ENCODE peak calls at places on chromosomes 2 and 18, in ten cellular contexts. One of them, this sample, is unnamed.

GRCh38 chr2:3456125-3456524 is 63.2 kb downstream of the ADI1 start:
- DNase-seq in stomach: no peak
- DNase-seq in brain microvascular endothelial cell: no peak
- DNase-seq in HL-60: no peak
- DNase-seq in mammary epithelial cell: no peak
- DNase-seq in dorsolateral prefrontal cortex: no peak
- DNase-seq in astrocyte: no peak
- DNase-seq in A549: no peak
- DNase-seq in HCT116: no peak
- DNase-seq in body of pancreas: no peak
- DNase-seq in this sample: no peak

GRCh38 chr18:68431111-68431921 is 283.6 kb downstream of the TMX3 start:
- DNase-seq in stomach: no peak
- DNase-seq in mammary epithelial cell: no peak
- DNase-seq in dorsolateral prefrontal cortex: no peak
- DNase-seq in brain microvascular endothelial cell: no peak
- DNase-seq in body of pancreas: no peak
- DNase-seq in astrocyte: peak; percentile 79
- DNase-seq in A549: no peak
- DNase-seq in HL-60: no peak
- DNase-seq in HCT116: no peak
- DNase-seq in this sample: no peak

GRCh38 chr2:134399096-134399495 is 145.2 kb downstream of the MGAT5 start:
- DNase-seq in astrocyte: no peak
- DNase-seq in stomach: no peak
- DNase-seq in body of pancreas: no peak
- DNase-seq in HCT116: no peak
- DNase-seq in mammary epithelial cell: no peak
- DNase-seq in brain microvascular endothelial cell: peak; percentile 16
- DNase-seq in dorsolateral prefrontal cortex: no peak
- DNase-seq in HL-60: peak; percentile 45
- DNase-seq in A549: no peak
- DNase-seq in this sample: no peak

GRCh38 chr2:129929321-129930290 is 49.9 kb upstream of the RAB6C start:
- DNase-seq in stomach: no peak
- DNase-seq in astrocyte: no peak
- DNase-seq in HCT116: no peak
- DNase-seq in dorsolateral prefrontal cortex: no peak
- DNase-seq in brain microvascular endothelial cell: no peak
- DNase-seq in mammary epithelial cell: peak; percentile 12
- DNase-seq in A549: no peak
- DNase-seq in HL-60: no peak
- DNase-seq in body of pancreas: no peak
- DNase-seq in this sample: no peak

GRCh38 chr2:158038906-158039305 is 62.8 kb upstream of the UPP2 start:
- DNase-seq in A549: no peak
- DNase-seq in astrocyte: no peak
- DNase-seq in stomach: no peak
- DNase-seq in brain microvascular endothelial cell: no peak
- DNase-seq in dorsolateral prefrontal cortex: no peak
- DNase-seq in body of pancreas: no peak
- DNase-seq in mammary epithelial cell: no peak
- DNase-seq in HL-60: no peak
- DNase-seq in HCT116: no peak
- DNase-seq in this sample: no peak

GRCh38 chr2:139366659-139367058 is 586.5 kb upstream of the NXPH2 start:
- DNase-seq in brain microvascular endothelial cell: no peak
- DNase-seq in A549: no peak
- DNase-seq in body of pancreas: no peak
- DNase-seq in HCT116: no peak
- DNase-seq in dorsolateral prefrontal cortex: no peak
- DNase-seq in stomach: no peak
- DNase-seq in mammary epithelial cell: no peak
- DNase-seq in HL-60: no peak
- DNase-seq in astrocyte: no peak
- DNase-seq in this sample: no peak

GRCh38 chr2:234848578-234848977 is 103.2 kb upstream of the SH3BP4 start:
- DNase-seq in astrocyte: no peak
- DNase-seq in dorsolateral prefrontal cortex: no peak
- DNase-seq in stomach: no peak
- DNase-seq in HL-60: no peak
- DNase-seq in brain microvascular endothelial cell: no peak
- DNase-seq in HCT116: no peak
- DNase-seq in A549: no peak
- DNase-seq in body of pancreas: no peak
- DNase-seq in mammary epithelial cell: no peak
- DNase-seq in this sample: no peak

GRCh38 chr2:25822190-25823117 is 55.8 kb downstream of the ASXL2 start:
- DNase-seq in A549: no peak
- DNase-seq in brain microvascular endothelial cell: no peak
- DNase-seq in body of pancreas: peak; percentile 49
- DNase-seq in dorsolateral prefrontal cortex: peak; percentile 54
- DNase-seq in HCT116: no peak
- DNase-seq in HL-60: no peak
- DNase-seq in stomach: peak; percentile 46
- DNase-seq in mammary epithelial cell: peak; percentile 9
- DNase-seq in astrocyte: peak; percentile 10
- DNase-seq in this sample: no peak

GRCh38 chr18:1657888-1658287 is 753.2 kb downstream of the ADCYAP1 start:
- DNase-seq in brain microvascular endothelial cell: no peak
- DNase-seq in mammary epithelial cell: no peak
- DNase-seq in stomach: no peak
- DNase-seq in body of pancreas: no peak
- DNase-seq in A549: no peak
- DNase-seq in HL-60: no peak
- DNase-seq in dorsolateral prefrontal cortex: no peak
- DNase-seq in astrocyte: no peak
- DNase-seq in HCT116: no peak
- DNase-seq in this sample: no peak

GRCh38 chr2:110865188-110865587 is 132.8 kb downstream of the ACOXL start:
- DNase-seq in body of pancreas: no peak
- DNase-seq in brain microvascular endothelial cell: no peak
- DNase-seq in HL-60: no peak
- DNase-seq in astrocyte: no peak
- DNase-seq in stomach: no peak
- DNase-seq in A549: no peak
- DNase-seq in mammary epithelial cell: no peak
- DNase-seq in dorsolateral prefrontal cortex: no peak
- DNase-seq in HCT116: no peak
- DNase-seq in this sample: no peak

GRCh38 chr2:113848758-113849460 is 41.0 kb upstream of the ACTR3 start:
- DNase-seq in body of pancreas: no peak
- DNase-seq in mammary epithelial cell: peak; percentile 98
- DNase-seq in HCT116: peak; percentile 13
- DNase-seq in astrocyte: peak; percentile 47
- DNase-seq in HL-60: no peak
- DNase-seq in stomach: no peak
- DNase-seq in A549: peak; percentile 25
- DNase-seq in brain microvascular endothelial cell: no peak
- DNase-seq in dorsolateral prefrontal cortex: no peak
- DNase-seq in this sample: no peak

GRCh38 chr2:196927318-196928225 is 1.1 kb upstream of the PGAP1 start:
- DNase-seq in stomach: no peak
- DNase-seq in mammary epithelial cell: peak; percentile 72
- DNase-seq in A549: no peak
- DNase-seq in astrocyte: peak; percentile 95
- DNase-seq in brain microvascular endothelial cell: peak; percentile 90
- DNase-seq in HL-60: peak; percentile 15
- DNase-seq in body of pancreas: no peak
- DNase-seq in HCT116: no peak
- DNase-seq in dorsolateral prefrontal cortex: peak; percentile 32
- DNase-seq in this sample: peak; percentile 55
- H3K27ac ChIP-seq in stomach: peak overlapping the region; percentile 92
- H3K27ac ChIP-seq in mammary epithelial cell: peak overlapping the region; percentile 85
- H3K27ac ChIP-seq in A549: peak overlapping the region; percentile 98
- H3K27ac ChIP-seq in astrocyte: peak overlapping the region; percentile 94
- H3K27ac ChIP-seq in brain microvascular endothelial cell: peak overlapping the region; percentile 75
- H3K27ac ChIP-seq in HL-60: peak overlapping the region; percentile 83
- H3K27ac ChIP-seq in body of pancreas: peak overlapping the region; percentile 78
- H3K27ac ChIP-seq in HCT116: peak overlapping the region; percentile 74
- H3K27ac ChIP-seq in dorsolateral prefrontal cortex: peak overlapping the region; percentile 95
- H3K27ac ChIP-seq in this sample: peak overlapping the region; percentile 76

DNA sequence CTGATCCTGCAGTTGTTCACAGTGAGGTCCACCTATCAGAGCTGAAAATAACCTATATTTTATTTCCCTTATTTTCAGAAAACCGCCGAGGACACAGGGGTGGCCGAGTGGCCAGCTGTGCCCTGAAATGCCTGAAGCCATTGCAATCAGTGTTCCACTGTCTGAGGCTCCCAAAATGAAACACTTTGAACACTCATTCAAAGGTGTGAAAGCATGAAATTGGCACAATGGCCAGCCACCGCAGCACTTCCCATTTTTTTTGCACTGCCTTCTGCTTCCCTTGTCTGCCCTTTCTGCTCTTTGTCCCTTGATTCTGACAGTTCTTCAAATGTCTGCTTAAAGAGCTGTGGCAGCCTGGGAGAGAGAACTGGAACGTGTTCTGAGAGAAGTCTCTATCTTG is 1127.5 kb upstream of the CELF4 start:
- DNase-seq in body of pancreas: no peak
- DNase-seq in brain microvascular endothelial cell: no peak
- DNase-seq in stomach: no peak
- DNase-seq in A549: no peak
- DNase-seq in dorsolateral prefrontal cortex: no peak
- DNase-seq in astrocyte: no peak
- DNase-seq in HCT116: no peak
- DNase-seq in mammary epithelial cell: no peak
- DNase-seq in HL-60: no peak
- DNase-seq in this sample: no peak
- TF ChIP-seq CTCF in body of pancreas: no peak
- TF ChIP-seq CTCF in brain microvascular endothelial cell: no peak
- TF ChIP-seq CTCF in stomach: no peak
- TF ChIP-seq CTCF in A549: no peak
- TF ChIP-seq CTCF in dorsolateral prefrontal cortex: no peak
- TF ChIP-seq CTCF in astrocyte: no peak
- TF ChIP-seq CTCF in HCT116: no peak
- TF ChIP-seq CTCF in mammary epithelial cell: no peak
- TF ChIP-seq CTCF in HL-60: no peak
- TF ChIP-seq CTCF in this sample: no peak

GRCh38 chr18:2908946-2909335 is 62.1 kb downstream of the EMILIN2 start:
- DNase-seq in A549: no peak
- DNase-seq in mammary epithelial cell: no peak
- DNase-seq in body of pancreas: no peak
- DNase-seq in HL-60: no peak
- DNase-seq in stomach: no peak
- DNase-seq in dorsolateral prefrontal cortex: no peak
- DNase-seq in astrocyte: no peak
- DNase-seq in brain microvascular endothelial cell: no peak
- DNase-seq in HCT116: no peak
- DNase-seq in this sample: no peak

GRCh38 chr18:2910751-2911425 is 64.1 kb downstream of the EMILIN2 start:
- DNase-seq in mammary epithelial cell: no peak
- DNase-seq in body of pancreas: no peak
- DNase-seq in stomach: no peak
- DNase-seq in HCT116: no peak
- DNase-seq in astrocyte: no peak
- DNase-seq in dorsolateral prefrontal cortex: no peak
- DNase-seq in HL-60: no peak
- DNase-seq in brain microvascular endothelial cell: no peak
- DNase-seq in A549: no peak
- DNase-seq in this sample: no peak

GRCh38 chr18:2909431-2910140 is 62.8 kb downstream of the EMILIN2 start:
- DNase-seq in stomach: no peak
- DNase-seq in HL-60: no peak
- DNase-seq in brain microvascular endothelial cell: no peak
- DNase-seq in astrocyte: no peak
- DNase-seq in HCT116: no peak
- DNase-seq in mammary epithelial cell: no peak
- DNase-seq in A549: no peak
- DNase-seq in body of pancreas: no peak
- DNase-seq in dorsolateral prefrontal cortex: no peak
- DNase-seq in this sample: no peak

GRCh38 chr18:2911533-2911932 is 64.7 kb downstream of the EMILIN2 start:
- DNase-seq in astrocyte: no peak
- DNase-seq in brain microvascular endothelial cell: no peak
- DNase-seq in body of pancreas: no peak
- DNase-seq in A549: no peak
- DNase-seq in dorsolateral prefrontal cortex: no peak
- DNase-seq in mammary epithelial cell: no peak
- DNase-seq in HL-60: no peak
- DNase-seq in HCT116: no peak
- DNase-seq in stomach: no peak
- DNase-seq in this sample: no peak

DNA sequence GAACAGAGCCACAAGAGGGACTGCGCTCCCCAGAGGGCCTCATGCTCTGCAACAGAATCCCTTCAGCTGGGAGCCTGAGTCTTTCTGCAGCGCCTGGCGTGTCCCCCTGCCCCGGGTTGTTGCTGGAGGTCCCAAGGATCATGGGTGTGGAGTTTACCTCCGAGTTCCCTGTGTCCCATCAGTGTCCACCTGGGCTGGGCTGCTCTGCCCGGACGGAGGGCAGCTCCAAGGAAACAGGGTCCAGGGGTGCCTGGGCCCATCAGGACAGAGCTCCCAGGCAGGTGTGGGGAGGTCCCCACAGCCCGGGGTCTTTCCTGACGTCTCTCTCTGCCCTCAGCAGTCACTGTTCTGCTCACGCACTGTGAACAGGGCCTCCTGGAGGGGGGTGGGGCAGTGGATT is 63.5 kb downstream of the EMILIN2 start:
- DNase-seq in brain microvascular endothelial cell: no peak
- DNase-seq in HL-60: no peak
- DNase-seq in dorsolateral prefrontal cortex: no peak
- DNase-seq in astrocyte: no peak
- DNase-seq in stomach: no peak
- DNase-seq in HCT116: no peak
- DNase-seq in body of pancreas: no peak
- DNase-seq in mammary epithelial cell: no peak
- DNase-seq in A549: no peak
- DNase-seq in this sample: no peak
- H3K4me3 ChIP-seq in brain microvascular endothelial cell: no peak overlapping the region
- H3K4me3 ChIP-seq in HL-60: no peak overlapping the region
- H3K4me3 ChIP-seq in dorsolateral prefrontal cortex: no peak overlapping the region
- H3K4me3 ChIP-seq in astrocyte: no peak overlapping the region
- H3K4me3 ChIP-seq in stomach: no peak overlapping the region
- H3K4me3 ChIP-seq in HCT116: no peak overlapping the region
- H3K4me3 ChIP-seq in body of pancreas: no peak overlapping the region
- H3K4me3 ChIP-seq in mammary epithelial cell: no peak overlapping the region
- H3K4me3 ChIP-seq in A549: no peak overlapping the region
- H3K4me3 ChIP-seq in this sample: no peak overlapping the region

DNA sequence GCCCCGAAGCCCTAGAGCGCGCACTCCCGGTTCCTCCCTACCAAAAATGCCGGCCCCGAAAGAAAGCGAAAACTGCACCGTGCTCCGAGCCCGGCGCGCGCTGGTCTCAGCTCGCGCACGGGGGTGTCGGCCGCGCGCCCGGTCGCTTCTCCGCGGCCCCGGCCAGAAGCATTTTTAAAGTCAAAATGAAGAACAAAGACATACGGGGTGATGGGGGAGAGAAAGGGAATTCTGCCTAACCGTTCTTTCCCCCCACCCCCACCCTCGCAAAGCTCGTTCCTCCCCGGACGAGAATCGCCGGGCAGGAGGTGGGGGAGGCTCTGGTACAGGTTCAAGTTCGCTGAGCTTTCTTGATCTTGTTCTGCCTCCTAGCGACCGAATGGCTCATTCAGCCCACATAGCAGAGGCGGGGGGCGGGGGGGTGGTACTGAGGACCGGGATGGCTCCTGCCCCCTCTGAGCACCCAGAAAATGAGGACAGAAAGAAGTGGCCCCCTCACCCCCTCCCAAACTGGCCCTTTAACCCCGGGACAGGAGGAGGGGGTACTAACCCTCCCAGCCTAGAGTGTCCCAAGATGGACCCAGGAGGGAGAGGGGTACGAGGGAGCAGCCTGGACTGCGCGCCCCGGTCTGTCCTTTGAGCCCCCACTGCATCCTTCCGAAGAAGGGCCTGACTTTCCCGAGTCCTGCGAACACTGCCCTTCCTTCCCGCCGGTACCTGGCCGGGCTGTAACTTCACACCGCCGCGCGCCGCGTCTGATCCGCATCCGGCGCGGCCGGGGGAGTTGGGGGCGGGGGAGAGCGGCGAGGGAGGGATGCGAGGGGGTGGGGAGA is 3.1 kb downstream of the BCL11A start:
- DNase-seq in A549: peak; percentile 65
- DNase-seq in brain microvascular endothelial cell: peak; percentile 83
- DNase-seq in stomach: peak; percentile 79
- DNase-seq in HL-60: peak; percentile 93
- DNase-seq in mammary epithelial cell: peak; percentile 81
- DNase-seq in astrocyte: peak; percentile 74
- DNase-seq in body of pancreas: peak; percentile 83
- DNase-seq in HCT116: peak; percentile 50
- DNase-seq in dorsolateral prefrontal cortex: no peak
- DNase-seq in this sample: peak; percentile 71
- H3K27ac ChIP-seq in A549: no peak overlapping the region
- H3K27ac ChIP-seq in brain microvascular endothelial cell: peak overlapping the region; percentile 61
- H3K27ac ChIP-seq in stomach: peak overlapping the region; percentile 82
- H3K27ac ChIP-seq in HL-60: peak overlapping the region; percentile 96
- H3K27ac ChIP-seq in mammary epithelial cell: peak overlapping the region; percentile 16
- H3K27ac ChIP-seq in astrocyte: peak overlapping the region; percentile 65
- H3K27ac ChIP-seq in body of pancreas: peak overlapping the region; percentile 57
- H3K27ac ChIP-seq in HCT116: no peak overlapping the region
- H3K27ac ChIP-seq in dorsolateral prefrontal cortex: peak overlapping the region; percentile 81
- H3K27ac ChIP-seq in this sample: peak overlapping the region; percentile 31

This sample was measured in AG04450.